ENCODE peak calls at places on chromosomes 4 and X, in four cellular contexts. Q, V, X and L are unnamed samples.

GRCh38 chr4:921830-922331 is 10.2 kb downstream of the GAK start:
- DNase-seq in Q (no peak), V (no peak), X (no peak), L (no peak)

GRCh38 chr4:149291463-149291862 is 524.2 kb downstream of the IQCM start:
- DNase-seq in Q (peak), V (no peak), X (no peak), L (no peak)

GRCh38 chr4:81507530-81507929 is 35.8 kb upstream of the RASGEF1B start:
- DNase-seq in Q (no peak), V (no peak), X (no peak), L (no peak)

GRCh38 chr4:2930821-2931764 is 32.1 kb downstream of the NOP14 start:
- DNase-seq in Q (no peak), V (no peak), X (no peak), L (no peak)

GRCh38 chrX:71210829-71211228 is 12.2 kb upstream of the GJB1 start:
- DNase-seq in Q (no peak), V (no peak), X (no peak), L (no peak)

GRCh38 chr4:89336818-89337395 is 29.3 kb upstream of the GPRIN3 start:
- DNase-seq in Q (no peak), V (no peak), X (no peak), L (no peak)

GRCh38 chr4:174461438-174462106 is 60.7 kb downstream of the HPGD start:
- DNase-seq in Q (peak), V (no peak), X (no peak), L (no peak)

GRCh38 chr4:4217123-4217522 is 9.6 kb downstream of the OTOP1 start:
- DNase-seq in Q (peak), V (no peak), X (no peak), L (no peak)

GRCh38 chr4:87227704-87228560 is 7.5 kb upstream of the KLHL8 start:
- DNase-seq in Q (no peak), V (no peak), X (no peak), L (no peak)

GRCh38 chr4:43846111-43846587 is 602.5 kb downstream of the KCTD8 start:
- DNase-seq in Q (no peak), V (no peak), X (no peak), L (no peak)

GRCh38 chr4:156347412-156348075 is 393.9 kb upstream of the CTSO start:
- DNase-seq in Q (peak), V (no peak), X (no peak), L (no peak)

DNA sequence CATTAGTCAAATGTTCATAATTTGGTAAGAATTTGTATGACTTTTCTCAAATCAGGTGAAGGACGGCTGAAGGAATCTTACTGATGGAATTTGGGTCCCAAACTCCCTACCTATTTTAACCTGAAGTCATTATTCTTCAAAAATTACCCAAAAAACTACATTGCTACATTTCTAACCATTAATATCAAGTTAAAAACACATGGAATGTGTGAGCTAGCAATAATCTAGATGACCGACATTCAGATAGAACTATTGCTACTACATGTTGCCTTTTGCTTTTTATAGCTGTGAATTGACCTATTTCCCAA is 25.3 kb upstream of the WWC2 start:
- DNase-seq in Q (no peak), V (no peak), X (no peak), L (no peak)
- TF ChIP-seq CTCF in Q (no peak), V (peak), X (no peak), L (no peak)

DNA sequence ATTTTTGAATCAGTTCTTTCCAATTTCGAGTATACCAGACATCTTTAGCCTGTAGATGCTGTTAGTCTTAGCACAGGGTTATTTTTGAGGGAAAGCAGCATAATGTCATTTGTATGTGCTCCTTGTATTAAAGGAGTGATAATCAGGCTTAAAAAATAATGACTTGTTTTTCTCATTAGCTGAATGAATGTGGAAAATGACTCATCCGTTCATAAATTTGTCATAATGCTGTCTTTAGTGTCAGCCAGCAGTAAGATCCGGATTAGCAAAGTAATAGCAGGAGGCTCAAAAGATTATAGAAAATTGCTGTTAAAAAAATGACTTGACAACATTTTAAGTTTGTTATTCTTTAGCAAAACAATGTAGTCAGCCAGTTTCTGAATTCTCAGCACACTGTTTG is 702.9 kb downstream of the CENPC start:
- DNase-seq in Q (no peak), V (no peak), X (no peak), L (no peak)
- TF ChIP-seq CTCF in Q (no peak), V (no peak), X (no peak), L (no peak)

DNA sequence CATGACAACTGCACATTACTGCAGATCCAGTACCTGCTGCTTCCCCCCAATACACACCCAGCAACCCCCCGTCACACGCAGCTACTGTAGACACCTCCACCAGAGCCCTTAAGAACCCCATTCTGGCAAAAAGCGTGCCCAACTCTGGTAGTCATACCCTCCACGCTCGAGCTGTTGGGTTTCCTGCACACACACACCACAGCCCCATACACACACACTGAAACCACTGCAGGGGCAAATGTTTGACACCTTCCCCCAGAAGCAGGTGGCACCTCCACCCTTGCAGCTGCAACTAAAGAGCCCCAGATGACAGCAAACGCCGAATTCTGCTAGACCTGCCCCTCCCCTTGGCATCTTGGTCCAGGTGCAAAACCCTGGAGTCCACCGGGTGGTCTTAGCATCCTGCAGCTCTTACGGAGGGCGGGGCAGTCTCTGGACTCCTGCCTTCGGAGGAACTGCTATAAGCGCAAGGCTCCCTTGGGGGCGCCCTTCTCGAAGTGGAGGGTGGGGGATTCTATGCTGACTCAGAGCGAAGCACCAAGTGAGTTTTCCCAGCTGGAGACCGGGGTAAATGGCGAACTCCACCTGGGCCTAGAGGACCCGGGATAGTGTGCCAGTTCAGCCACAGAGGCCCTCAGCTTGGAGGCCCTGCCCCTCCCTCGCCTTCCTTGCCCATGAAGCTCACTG is 1.5 kb downstream of the FRMPD3 start:
- DNase-seq in Q (no peak), V (peak), X (no peak), L (no peak)
- TF ChIP-seq CTCF in Q (peak), V (peak), X (no peak), L (peak)

GRCh38 chr4:92060333-92060732 is 243.4 kb upstream of the GRID2 start:
- DNase-seq in Q (no peak), V (no peak), X (no peak), L (no peak)
- TF ChIP-seq CTCF in Q (peak), V (no peak), X (no peak), L (no peak)

GRCh38 chr4:183444149-183444952 is at the start of gene CDKN2AIP:
- DNase-seq in Q (peak), V (peak), X (peak), L (peak)
- TF ChIP-seq CTCF in Q (peak), V (no peak), X (no peak), L (no peak)

DNA sequence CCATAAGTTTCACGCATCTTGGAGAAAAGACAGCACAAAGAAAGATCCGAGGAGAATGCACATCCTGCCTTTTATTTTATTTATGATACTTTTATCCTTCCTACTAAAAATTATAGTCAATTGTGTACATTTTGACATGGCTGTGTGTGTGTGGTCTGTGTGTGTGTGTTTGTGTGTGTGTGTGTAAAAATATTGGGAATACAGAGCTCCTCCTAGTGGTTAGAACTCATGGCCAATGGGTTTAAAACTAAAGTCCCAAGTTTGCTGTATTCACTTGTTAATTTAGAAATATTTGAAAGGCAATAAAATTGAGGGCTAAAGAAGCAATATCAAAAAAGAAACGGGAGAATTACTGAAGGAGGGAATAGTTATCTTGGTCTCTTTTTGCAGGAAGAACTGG is 47.5 kb downstream of the NKX6-1 start:
- DNase-seq in Q (peak), V (no peak), X (no peak), L (no peak)
- TF ChIP-seq CTCF in Q (peak), V (peak), X (peak), L (peak)